ENCODE peak calls at places on chromosomes 12 and 14, in ten cellular contexts. R is BE2C; H is hepatocyte; W is SK-N-SH; Y is PC-9; P is bronchial epithelial cell; F is WERI-Rb-1; V is tibial artery; A is astrocyte; E is naive thymus-derived CD4-positive, alpha-beta T cell. K is an unnamed sample. For H3K36me3, the result is how much of the 10 kb centered on the place peaks cover.

GRCh38 chr12:98002887-98003493 is 512.4 kb upstream of the TMPO start:
- DNase-seq in R (peak), H (peak), W (peak), Y (no peak), P (peak), F (peak), V (peak), A (peak), E (peak), K (peak)

GRCh38 chr12:111330800-111331752 is 37.8 kb downstream of the PHETA1 start:
- DNase-seq in R (no peak), H (peak), W (no peak), Y (no peak), P (peak), F (peak), V (no peak), A (peak), E (no peak), K (peak)

GRCh38 chr12:113070117-113070906 is 13.8 kb downstream of the DTX1 start:
- DNase-seq in R (no peak), H (no peak), W (no peak), Y (no peak), P (no peak), F (no peak), V (no peak), A (no peak), E (no peak), K (no peak)

GRCh38 chr14:94043111-94043755 is 17.1 kb downstream of the OTUB2 start:
- DNase-seq in R (peak), H (no peak), W (no peak), Y (no peak), P (no peak), F (no peak), V (no peak), A (peak), E (no peak), K (no peak)

GRCh38 chr12:75881910-75882309 is 149.7 kb downstream of the PHLDA1 start:
- DNase-seq in R (no peak), H (no peak), W (no peak), Y (no peak), P (no peak), F (no peak), V (no peak), A (peak), E (no peak), K (no peak)

GRCh38 chr14:80629606-80630005 is 311.9 kb downstream of the CEP128 start:
- DNase-seq in R (no peak), H (no peak), W (no peak), Y (no peak), P (no peak), F (no peak), V (no peak), A (peak), E (no peak), K (no peak)

GRCh38 chr14:100531152-100531551 is 56.1 kb downstream of the BEGAIN start:
- DNase-seq in R (no peak), H (no peak), W (no peak), Y (no peak), P (no peak), F (peak), V (peak), A (no peak), E (no peak), K (no peak)

GRCh38 chr12:119988788-119989618 is at the start of gene BICDL1:
- DNase-seq in R (peak), H (peak), W (peak), Y (peak), P (peak), F (peak), V (no peak), A (peak), E (peak), K (peak)

GRCh38 chr12:1913377-1914115 is 4.9 kb downstream of the CACNA2D4 start:
- DNase-seq in R (no peak), H (peak), W (peak), Y (no peak), P (no peak), F (no peak), V (peak), A (no peak), E (no peak), K (peak)

GRCh38 chr12:120760349-120761245 is 35.0 kb downstream of the ACADS start:
- DNase-seq in R (no peak), H (no peak), W (no peak), Y (no peak), P (peak), F (no peak), V (no peak), A (no peak), E (peak), K (no peak)

GRCh38 chr12:105915997-105916697 is 222.6 kb downstream of the NUAK1 start:
- DNase-seq in R (no peak), H (no peak), W (no peak), Y (no peak), P (no peak), F (no peak), V (no peak), A (peak), E (no peak), K (no peak)

GRCh38 chr14:25622752-25623151 is 572.8 kb upstream of the STXBP6 start:
- DNase-seq in R (no peak), H (no peak), W (no peak), Y (no peak), P (peak), F (no peak), V (no peak), A (no peak), E (no peak), K (no peak)

GRCh38 chr14:32492482-32492881 is 163.4 kb downstream of the AKAP6 start:
- DNase-seq in R (no peak), H (no peak), W (no peak), Y (no peak), P (no peak), F (no peak), V (no peak), A (peak), E (no peak), K (no peak)

GRCh38 chr12:1881301-1881700 is 37.2 kb downstream of the CACNA2D4 start:
- DNase-seq in R (no peak), H (no peak), W (no peak), Y (no peak), P (no peak), F (no peak), V (no peak), A (no peak), E (no peak), K (no peak)

GRCh38 chr14:64645220-64645891 is 58.9 kb upstream of the PLEKHG3 start:
- DNase-seq in R (no peak), H (peak), W (no peak), Y (no peak), P (no peak), F (no peak), V (no peak), A (peak), E (no peak), K (peak)

GRCh38 chr12:62817556-62818271 is 117.2 kb downstream of the PPM1H start:
- DNase-seq in R (no peak), H (no peak), W (no peak), Y (no peak), P (peak), F (peak), V (no peak), A (peak), E (no peak), K (no peak)

GRCh38 chr12:43241971-43242370 is 310.0 kb downstream of the ADAMTS20 start:
- DNase-seq in R (no peak), H (no peak), W (no peak), Y (no peak), P (no peak), F (no peak), V (no peak), A (peak), E (no peak), K (no peak)

GRCh38 chr12:22865822-22866221 is 240.9 kb downstream of the ETNK1 start:
- DNase-seq in R (no peak), H (no peak), W (no peak), Y (no peak), P (no peak), F (no peak), V (no peak), A (no peak), E (no peak), K (no peak)

GRCh38 chr12:95633671-95634465 is 82.6 kb upstream of the USP44 start:
- DNase-seq in R (no peak), H (peak), W (no peak), Y (no peak), P (peak), F (no peak), V (no peak), A (peak), E (no peak), K (no peak)

GRCh38 chr14:85542623-85543022 is 12.7 kb downstream of the FLRT2 start:
- DNase-seq in R (no peak), H (no peak), W (no peak), Y (no peak), P (no peak), F (no peak), V (no peak), A (no peak), E (no peak), K (no peak)

GRCh38 chr12:105201389-105201788 is 34.6 kb downstream of the APPL2 start:
- DNase-seq in R (no peak), H (no peak), W (no peak), Y (no peak), P (no peak), F (no peak), V (no peak), A (no peak), E (no peak), K (no peak)

GRCh38 chr12:89980236-89980635 is 271.6 kb upstream of the ATP2B1 start:
- DNase-seq in R (no peak), H (peak), W (no peak), Y (no peak), P (peak), F (no peak), V (no peak), A (no peak), E (no peak), K (peak)

GRCh38 chr12:70607107-70607506 is 30.1 kb downstream of the PTPRB start:
- DNase-seq in R (no peak), H (no peak), W (no peak), Y (no peak), P (no peak), F (no peak), V (no peak), A (no peak), E (no peak), K (no peak)

GRCh38 chr12:102321305-102322082 is 123.9 kb upstream of the PMCH start:
- DNase-seq in R (no peak), H (no peak), W (no peak), Y (no peak), P (no peak), F (no peak), V (no peak), A (no peak), E (no peak), K (no peak)

GRCh38 chr12:123971770-123972447 is 722 bp downstream of the CCDC92 start:
- DNase-seq in R (peak), H (peak), W (peak), Y (peak), P (peak), F (peak), V (peak), A (peak), E (peak), K (peak)

GRCh38 chr12:53345486-53346195 is 9.5 kb upstream of the SP7 start:
- DNase-seq in R (peak), H (no peak), W (peak), Y (no peak), P (no peak), F (peak), V (no peak), A (no peak), E (no peak), K (peak)

GRCh38 chr14:85124896-85125295 is 405.0 kb upstream of the FLRT2 start:
- DNase-seq in R (no peak), H (no peak), W (no peak), Y (no peak), P (no peak), F (no peak), V (no peak), A (peak), E (no peak), K (no peak)

GRCh38 chr12:22765731-22766130 is 140.8 kb downstream of the ETNK1 start:
- DNase-seq in R (no peak), H (no peak), W (no peak), Y (no peak), P (no peak), F (no peak), V (no peak), A (no peak), E (no peak), K (peak)

GRCh38 chr12:103742349-103742784 is 98.7 kb downstream of the NT5DC3 start:
- DNase-seq in R (no peak), H (no peak), W (peak), Y (peak), P (peak), F (no peak), V (no peak), A (peak), E (no peak), K (no peak)

GRCh38 chr14:96016761-96017160 is 22.4 kb upstream of the C14orf132 start:
- DNase-seq in R (peak), H (peak), W (no peak), Y (no peak), P (no peak), F (peak), V (no peak), A (no peak), E (no peak), K (peak)

GRCh38 chr12:115294443-115295133 is 610.6 kb upstream of the TBX3 start:
- DNase-seq in R (no peak), H (peak), W (no peak), Y (no peak), P (peak), F (no peak), V (no peak), A (peak), E (no peak), K (no peak)

GRCh38 chr12:132673288-132674179 is 13.6 kb downstream of the POLE start:
- DNase-seq in R (no peak), H (no peak), W (no peak), Y (no peak), P (no peak), F (no peak), V (no peak), A (no peak), E (no peak), K (no peak)
- H3K36me3 ChIP-seq in R (half or more), H (under half), W (under half), Y (under half), P (under half), F (half or more), V (half or more), A (under half), E (under half), K (half or more)

DNA sequence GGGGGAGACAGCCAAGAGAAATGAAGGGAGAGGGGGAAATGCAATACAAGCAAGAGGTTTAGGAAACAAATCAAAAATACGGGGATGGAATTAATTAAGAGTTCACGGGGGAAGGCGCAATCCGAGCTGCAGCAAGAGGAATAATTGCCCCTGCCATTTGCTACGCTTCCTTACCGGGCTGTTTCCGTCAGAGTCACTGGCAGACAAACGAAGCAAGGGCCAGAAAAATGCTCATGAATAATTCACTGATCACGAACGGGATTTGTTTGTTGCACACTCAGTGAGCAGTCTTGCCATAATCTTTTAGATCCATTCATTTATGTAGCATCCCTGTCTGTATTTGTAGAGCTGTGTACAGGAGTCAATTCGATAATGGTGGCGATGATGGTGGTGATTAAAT is 39.0 kb downstream of the PLXNC1 start:
- DNase-seq in R (no peak), H (no peak), W (peak), Y (no peak), P (no peak), F (no peak), V (no peak), A (no peak), E (no peak), K (no peak)
- H3K4me3 ChIP-seq in R (peak), H (no peak), W (peak), Y (no peak), P (no peak), F (no peak), V (peak), A (peak), E (no peak), K (no peak)

GRCh38 chr12:122519418-122519817 is 7.3 kb downstream of the RSRC2 start:
- DNase-seq in R (no peak), H (no peak), W (no peak), Y (no peak), P (no peak), F (no peak), V (no peak), A (no peak), E (no peak), K (no peak)
- H3K36me3 ChIP-seq in R (half or more), H (under half), W (half or more), Y (half or more), P (under half), F (half or more), V (half or more), A (half or more), E (half or more), K (half or more)

GRCh38 chr12:49955899-49956662 is 5.5 kb downstream of the AQP2 start:
- DNase-seq in R (no peak), H (no peak), W (no peak), Y (no peak), P (no peak), F (no peak), V (no peak), A (no peak), E (no peak), K (no peak)
- H3K4me3 ChIP-seq in R (no peak), H (no peak), W (no peak), Y (no peak), P (no peak), F (no peak), V (no peak), A (no peak), E (no peak), K (no peak)

GRCh38 chr14:31172084-31172483 is 35.5 kb downstream of the HECTD1 start:
- DNase-seq in R (no peak), H (no peak), W (no peak), Y (no peak), P (no peak), F (no peak), V (no peak), A (peak), E (no peak), K (no peak)
- H3K36me3 ChIP-seq in R (half or more), H (under half), W (under half), Y (under half), P (under half), F (half or more), V (half or more), A (under half), E (under half), K (half or more)

GRCh38 chr12:78866518-78866917 is 1.9 kb downstream of the SYT1 start:
- DNase-seq in R (no peak), H (no peak), W (no peak), Y (no peak), P (no peak), F (no peak), V (no peak), A (no peak), E (no peak), K (no peak)

GRCh38 chr12:78870539-78870938 is 6.0 kb downstream of the SYT1 start:
- DNase-seq in R (peak), H (no peak), W (no peak), Y (no peak), P (no peak), F (no peak), V (no peak), A (no peak), E (no peak), K (no peak)

GRCh38 chr12:78871566-78871965 is 7.0 kb downstream of the SYT1 start:
- DNase-seq in R (no peak), H (no peak), W (no peak), Y (no peak), P (no peak), F (no peak), V (no peak), A (no peak), E (no peak), K (no peak)
- H3K4me3 ChIP-seq in R (peak), H (no peak), W (no peak), Y (no peak), P (no peak), F (no peak), V (no peak), A (no peak), E (no peak), K (no peak)